ENCODE peak calls at places on chromosome 9, in seven cellular contexts. J is WERI-Rb-1; V is body of pancreas; S is MM.1S; B is left ventricle myocardium inferior; H is CD8-positive, alpha-beta memory T cell; E is AG04450. Z is an unnamed sample. For H3K9me3, the result is how much of the 10 kb centered on the place peaks cover.

GRCh38 chr9:134661791-134662142 is 20.2 kb downstream of the COL5A1 start:
- DNase-seq in J (no peak), V (no peak), S (no peak), B (peak), H (no peak), E (peak), Z (no peak)

GRCh38 chr9:87629094-87629493 is 96.8 kb upstream of the CTSL start:
- DNase-seq in J (no peak), V (no peak), S (no peak), B (no peak), H (no peak), E (no peak), Z (no peak)

GRCh38 chr9:98191615-98192502 is 578 bp downstream of the CORO2A start:
- DNase-seq in J (peak), V (no peak), S (no peak), B (no peak), H (peak), E (no peak), Z (peak)

GRCh38 chr9:133950206-133950915 is 41.8 kb downstream of the VAV2 start:
- DNase-seq in J (peak), V (no peak), S (no peak), B (peak), H (no peak), E (no peak), Z (no peak)

GRCh38 chr9:126872516-126872915 is 12.1 kb downstream of the ZBTB34 start:
- DNase-seq in J (no peak), V (no peak), S (no peak), B (no peak), H (no peak), E (no peak), Z (no peak)

GRCh38 chr9:121773954-121774714 is 122.7 kb downstream of the DAB2IP start:
- DNase-seq in J (no peak), V (peak), S (no peak), B (peak), H (no peak), E (no peak), Z (no peak)

GRCh38 chr9:4489919-4490704 is at the start of gene SLC1A1:
- DNase-seq in J (peak), V (peak), S (no peak), B (peak), H (peak), E (no peak), Z (peak)

GRCh38 chr9:78601957-78602565 is 305.1 kb downstream of the PSAT1 start:
- DNase-seq in J (peak), V (peak), S (peak), B (no peak), H (no peak), E (no peak), Z (peak)

GRCh38 chr9:35059438-35059837 is 13.0 kb downstream of the VCP start:
- DNase-seq in J (no peak), V (no peak), S (no peak), B (no peak), H (no peak), E (no peak), Z (no peak)

DNA sequence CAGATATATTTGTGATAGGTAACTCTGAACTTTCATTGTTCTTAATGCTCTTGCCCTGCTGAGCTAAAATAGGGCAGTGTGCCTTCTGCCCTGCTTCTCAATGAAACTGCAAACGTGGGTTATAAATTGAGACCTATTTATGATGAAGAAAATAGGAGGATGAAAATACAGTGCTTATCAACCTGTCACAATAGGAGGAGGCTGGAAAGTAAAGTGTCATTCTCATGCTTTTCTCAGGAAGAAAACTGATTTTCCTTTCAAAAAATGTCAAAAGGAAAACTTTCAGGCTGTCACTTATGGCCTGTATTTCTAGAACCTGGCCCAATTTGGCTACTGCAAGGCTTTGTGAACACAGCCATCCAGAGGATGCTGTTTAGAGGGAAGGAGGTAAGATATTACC is 130.3 kb upstream of the TUSC1 start:
- DNase-seq in J (no peak), V (no peak), S (no peak), B (no peak), H (no peak), E (no peak), Z (no peak)
- H3K9me3 ChIP-seq in J (under half), V (under half), S (under half), B (under half), H (under half), E (under half), Z (under half)

GRCh38 chr9:136777359-136777758 is 13.0 kb upstream of the LCN15 start:
- DNase-seq in J (no peak), V (no peak), S (peak), B (no peak), H (no peak), E (no peak), Z (no peak)
- H3K27ac ChIP-seq in J (no peak), V (no peak), S (no peak), B (no peak), H (no peak), E (no peak), Z (no peak)

GRCh38 chr9:138085568-138085967 is 208.0 kb downstream of the CACNA1B start:
- DNase-seq in J (no peak), V (no peak), S (no peak), B (no peak), H (no peak), E (no peak), Z (no peak)
- H3K9me3 ChIP-seq in J (under half), V (under half), S (under half), B (under half), H (under half), E (under half), Z (half or more)

GRCh38 chr9:131277673-131278420 is 1.5 kb upstream of the FAM78A start:
- DNase-seq in J (peak), V (peak), S (peak), B (peak), H (peak), E (peak), Z (peak)
- H3K27ac ChIP-seq in J (peak), V (peak), S (no peak), B (peak), H (peak), E (no peak), Z (no peak)

GRCh38 chr9:96769989-96770388 is 7.9 kb downstream of the ZNF510 start:
- DNase-seq in J (no peak), V (no peak), S (no peak), B (no peak), H (no peak), E (no peak), Z (no peak)
- H3K9me3 ChIP-seq in J (under half), V (under half), S (under half), B (half or more), H (under half), E (under half), Z (half or more)